ENCODE peak calls at places on chromosomes 2 and 18, in six cellular contexts. J is AG04450; X is CD8-positive, alpha-beta T cell; I is HCT116; N is cardiac muscle cell; R is mesenchymal stem cell. A is an unnamed sample.

GRCh38 chr2:136246086-136246669 is 128.2 kb upstream of the CXCR4 start:
- DNase-seq in X (no peak), R (peak), J (no peak), I (peak), N (peak), A (no peak)

GRCh38 chr18:27109403-27109802 is 75.7 kb downstream of the CHST9 start:
- DNase-seq in R (no peak), X (no peak), I (no peak), N (no peak), J (no peak), A (no peak)

GRCh38 chr2:199461455-199462166 is 3.9 kb upstream of the SATB2 start:
- DNase-seq in R (no peak), J (no peak), N (no peak), X (no peak), I (no peak), A (no peak)

GRCh38 chr2:212873256-212873655 is 278.2 kb downstream of the IKZF2 start:
- DNase-seq in R (no peak), N (no peak), I (no peak), J (no peak), X (no peak), A (no peak)

GRCh38 chr2:9693138-9693520 is 62.3 kb upstream of the YWHAQ start:
- DNase-seq in R (peak), J (no peak), N (peak), X (no peak), I (no peak), A (no peak)

GRCh38 chr2:11112870-11113428 is 42.3 kb upstream of the SLC66A3 start:
- DNase-seq in I (no peak), X (no peak), N (no peak), R (no peak), J (no peak), A (no peak)

GRCh38 chr18:22346968-22347611 is 70.6 kb downstream of the CTAGE1 start:
- DNase-seq in X (no peak), R (peak), N (peak), J (no peak), I (no peak), A (no peak)

GRCh38 chr2:193929131-193929530 is 1727.9 kb upstream of the SLC39A10 start:
- DNase-seq in I (no peak), J (no peak), R (no peak), N (peak), X (no peak), A (no peak)

GRCh38 chr18:3088044-3088443 is 75.1 kb upstream of the LPIN2 start:
- DNase-seq in I (no peak), J (no peak), X (no peak), R (no peak), N (no peak), A (no peak)

GRCh38 chr2:45236268-45236667 is 227.0 kb upstream of the SIX2 start:
- DNase-seq in I (no peak), X (no peak), N (no peak), R (no peak), J (no peak), A (no peak)

GRCh38 chr2:29460191-29460590 is 345.0 kb downstream of the CLIP4 start:
- DNase-seq in I (no peak), X (no peak), N (no peak), J (no peak), R (no peak), A (no peak)

GRCh38 chr2:37984589-37984988 is 59.5 kb downstream of the RMDN2 start:
- DNase-seq in R (peak), J (no peak), N (peak), X (no peak), I (no peak), A (no peak)

GRCh38 chr2:166892397-166892796 is 4.1 kb downstream of the XIRP2 start:
- DNase-seq in R (no peak), J (no peak), X (no peak), I (no peak), N (no peak), A (no peak)

GRCh38 chr18:33573193-33573592 is 4.8 kb upstream of the ASXL3 start:
- DNase-seq in J (no peak), X (no peak), I (no peak), R (no peak), N (no peak), A (no peak)

GRCh38 chr2:230664128-230664527 is 48.5 kb upstream of the CAB39 start:
- DNase-seq in R (no peak), X (no peak), N (peak), I (no peak), J (no peak), A (peak)

GRCh38 chr2:181570833-181571661 is 85.9 kb downstream of the CERKL start:
- DNase-seq in I (no peak), R (peak), J (no peak), N (peak), X (no peak), A (no peak)

GRCh38 chr2:145751155-145751554 is 1231.2 kb upstream of the ZEB2 start:
- DNase-seq in N (no peak), I (no peak), X (no peak), R (peak), J (no peak), A (no peak)

GRCh38 chr2:136107238-136108033 is 10.5 kb downstream of the CXCR4 start:
- DNase-seq in R (no peak), J (no peak), I (no peak), N (no peak), X (no peak), A (no peak)

DNA sequence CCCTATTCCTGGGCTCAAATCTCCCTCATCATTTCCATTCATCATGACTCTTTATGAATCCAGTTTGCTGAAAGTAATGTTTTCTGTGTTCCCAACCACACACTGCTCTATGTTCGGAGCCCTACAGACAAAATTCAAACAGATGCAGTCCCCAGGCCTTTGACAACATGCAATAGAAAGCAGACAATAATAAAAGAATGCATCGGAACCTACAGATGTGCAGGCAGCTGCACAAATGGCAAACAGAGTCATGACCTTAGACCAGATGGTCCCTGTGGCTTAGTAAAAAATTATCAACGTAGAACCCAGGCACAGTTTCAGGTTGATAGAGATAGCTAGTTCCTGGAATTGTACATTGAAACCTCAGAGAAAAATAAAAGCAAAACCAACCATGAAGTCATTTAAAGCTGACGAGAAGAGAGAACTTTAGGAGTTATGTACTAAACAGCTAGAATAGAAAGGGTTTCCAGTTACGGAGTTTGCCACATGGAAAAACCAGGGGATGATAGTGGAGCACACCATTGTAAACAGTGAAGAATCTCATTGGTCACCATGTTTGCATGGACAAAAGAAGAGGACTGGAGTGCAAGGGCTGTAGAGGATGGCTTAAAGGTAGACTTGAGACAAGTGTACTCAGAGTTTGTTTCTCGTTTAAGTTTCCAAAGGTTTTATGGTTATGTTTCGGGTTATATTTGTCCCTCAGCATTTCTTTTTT is 23.2 kb upstream of the ACVR1 start:
- DNase-seq in N (no peak), R (no peak), I (no peak), X (no peak), J (no peak), A (no peak)
- H3K27ac ChIP-seq in N (no peak), R (no peak), I (no peak), X (no peak), J (no peak), A (no peak)

GRCh38 chr2:202768284-202768683 is 103.3 kb downstream of the ICA1L start:
- DNase-seq in X (no peak), N (no peak), I (no peak), J (no peak), R (no peak), A (no peak)

GRCh38 chr2:202764991-202765390 is 106.6 kb downstream of the ICA1L start:
- DNase-seq in N (no peak), R (no peak), J (no peak), X (no peak), I (no peak), A (no peak)

GRCh38 chr2:202769201-202769600 is 102.4 kb downstream of the ICA1L start:
- DNase-seq in X (no peak), R (peak), J (no peak), I (no peak), N (no peak), A (no peak)

GRCh38 chr2:202762546-202762945 is 109.0 kb downstream of the ICA1L start:
- DNase-seq in J (no peak), N (no peak), X (no peak), I (no peak), R (no peak), A (no peak)

GRCh38 chr2:202765435-202765834 is 106.1 kb downstream of the ICA1L start:
- DNase-seq in X (no peak), N (no peak), R (peak), J (no peak), I (no peak), A (no peak)
- H3K27ac ChIP-seq in X (no peak), N (no peak), R (no peak), J (no peak), I (no peak), A (no peak)

GRCh38 chr18:50862401-50862800 is 16.5 kb upstream of the ME2 start:
- DNase-seq in X (no peak), J (no peak), I (no peak), R (no peak), N (no peak), A (no peak)

GRCh38 chr18:50857694-50858093 is 21.2 kb upstream of the ME2 start:
- DNase-seq in N (no peak), J (no peak), R (no peak), X (no peak), I (no peak), A (no peak)

GRCh38 chr18:50859793-50860192 is 19.1 kb upstream of the ME2 start:
- DNase-seq in X (no peak), R (no peak), J (no peak), N (no peak), I (no peak), A (no peak)

GRCh38 chr18:50863840-50864239 is 15.1 kb upstream of the ME2 start:
- DNase-seq in I (no peak), N (no peak), R (no peak), J (no peak), X (no peak), A (no peak)

DNA sequence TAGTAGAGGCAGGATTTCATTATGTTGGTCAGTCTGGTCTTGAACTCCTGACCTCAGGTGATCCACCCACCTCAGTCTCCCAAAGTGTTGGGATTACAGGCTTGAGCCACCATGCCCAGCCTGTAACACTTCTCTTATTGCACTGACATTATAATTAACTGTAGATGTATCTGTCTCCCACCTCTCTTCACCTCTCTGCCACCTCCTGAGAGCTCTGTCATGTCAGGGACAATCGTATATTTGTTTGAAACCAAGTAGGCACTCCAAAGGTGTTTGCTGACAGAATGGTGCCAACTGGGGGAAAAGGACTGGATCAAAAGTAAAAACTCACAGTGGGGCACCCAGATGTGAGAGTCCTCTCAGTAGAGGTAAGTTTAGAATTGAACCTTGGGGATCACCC is 17.3 kb upstream of the ME2 start:
- DNase-seq in X (no peak), R (no peak), I (no peak), N (no peak), J (no peak), A (no peak)
- H3K27ac ChIP-seq in X (no peak), R (no peak), I (no peak), N (no peak), J (no peak), A (no peak)

GRCh38 chr2:101991731-101992145 is at the start of gene IL1R2:
- DNase-seq in N (no peak), R (no peak), I (no peak), J (no peak), X (no peak), A (no peak)
- H3K27ac ChIP-seq in N (no peak), R (no peak), I (no peak), J (no peak), X (no peak), A (no peak)

GRCh38 chr18:6569813-6570212 is 155.1 kb upstream of the L3MBTL4 start:
- DNase-seq in J (no peak), X (no peak), I (no peak), R (no peak), N (no peak), A (no peak)
- H3K27ac ChIP-seq in J (no peak), X (no peak), I (no peak), R (no peak), N (no peak), A (no peak)

GRCh38 chr18:12995952-12996477 is 4.9 kb downstream of the CEP192 start:
- DNase-seq in N (no peak), R (no peak), I (no peak), X (no peak), J (no peak), A (no peak)
- H3K27ac ChIP-seq in N (no peak), R (no peak), I (no peak), X (no peak), J (no peak), A (no peak)

GRCh38 chr2:6977095-6977777 is 60.0 kb downstream of the RNF144A start:
- DNase-seq in N (peak), I (no peak), X (no peak), J (no peak), R (no peak), A (peak)

GRCh38 chr2:6975988-6976387 is 58.8 kb downstream of the RNF144A start:
- DNase-seq in X (no peak), N (no peak), J (no peak), I (peak), R (peak), A (no peak)

GRCh38 chr2:6978991-6979390 is 61.8 kb downstream of the RNF144A start:
- DNase-seq in N (no peak), X (no peak), R (no peak), J (no peak), I (no peak), A (no peak)

GRCh38 chr2:6973895-6974545 is 56.8 kb downstream of the RNF144A start:
- DNase-seq in R (no peak), J (no peak), N (no peak), I (peak), X (no peak), A (no peak)

DNA sequence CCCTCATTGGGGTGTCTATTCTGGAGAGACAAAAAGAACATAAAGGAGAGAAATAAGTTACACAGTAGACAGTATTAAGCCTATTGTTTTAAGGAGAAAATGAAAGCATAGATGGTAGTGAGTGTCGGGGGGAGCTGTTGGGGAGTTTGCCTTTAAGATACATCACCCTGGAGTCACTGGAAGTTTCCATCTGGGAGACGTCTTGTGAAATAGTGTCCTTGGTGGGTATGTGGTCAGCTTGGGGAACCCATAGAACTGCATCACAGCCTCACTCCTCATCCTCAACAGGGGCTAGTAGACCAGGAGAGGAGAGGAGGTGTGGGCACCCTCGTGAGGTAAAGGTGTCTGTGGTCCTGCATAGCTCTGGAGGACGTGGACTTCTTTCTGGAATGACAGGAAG is 60.6 kb downstream of the RNF144A start:
- DNase-seq in R (peak), J (no peak), N (no peak), I (no peak), X (no peak), A (no peak)
- H3K27ac ChIP-seq in R (no peak), J (no peak), N (no peak), I (no peak), X (no peak), A (peak)